ENCODE peak calls at places on chromosomes 11 and 22, in five cellular contexts. M, I, F, T and U are unnamed samples.

GRCh38 chr22:41676134-41676533 is 12.5 kb downstream of the SNU13 start:
- DNase-seq in I (no peak), M (no peak), T (no peak), F (no peak), U (no peak)

GRCh38 chr11:91972665-91973266 is 251.9 kb upstream of the FAT3 start:
- DNase-seq in M (no peak), F (no peak), I (no peak), T (no peak), U (no peak)

GRCh38 chr11:58616594-58616993 is 5.9 kb upstream of the CNTF start:
- DNase-seq in I (no peak), M (no peak), T (peak; percentile 35), F (no peak), U (no peak)

GRCh38 chr22:47059701-47060161 is 297.3 kb downstream of the TBC1D22A start:
- DNase-seq in F (no peak), I (no peak), T (no peak), M (no peak), U (no peak)

GRCh38 chr11:69641681-69642548 is 959 bp downstream of the CCND1 start:
- DNase-seq in M (no peak), T (no peak), F (no peak), I (no peak), U (peak; percentile 57)

GRCh38 chr22:44391026-44391425 is 78.3 kb upstream of the SHISAL1 start:
- DNase-seq in I (peak; percentile 7), T (no peak), M (no peak), F (no peak), U (peak; percentile 17)

GRCh38 chr11:102974552-102975280 is 19.2 kb upstream of the MMP13 start:
- DNase-seq in T (no peak), M (no peak), I (no peak), F (no peak), U (no peak)

GRCh38 chr11:1740786-1741530 is 9.4 kb downstream of the IFITM10 start:
- DNase-seq in T (no peak), I (no peak), F (no peak), M (no peak), U (no peak)

GRCh38 chr11:106990322-106990721 is 28.0 kb downstream of the GUCY1A2 start:
- DNase-seq in F (no peak), T (peak; percentile 50), I (no peak), M (no peak), U (no peak)

GRCh38 chr11:90840071-90840470 is 617.2 kb upstream of the CHORDC1 start:
- DNase-seq in M (no peak), T (no peak), I (no peak), F (no peak), U (no peak)

GRCh38 chr22:25021409-25021808 is 68.9 kb downstream of the KIAA1671 start:
- DNase-seq in F (no peak), T (no peak), M (no peak), I (no peak), U (no peak)